ENCODE peak calls at places on chromosomes 7 and 10, in ten cellular contexts. K is GM12891, G is sigmoid colon, Q is spleen, V is suprapubic skin, T is stomach, U is transverse colon, E is GM23338, R is GM12878, N is upper lobe of left lung. C is an unnamed sample.

GRCh38 chr7:4776160-4776623 is 769 bp downstream of the AP5Z1 start:
- DNase-seq in K (no peak), G (no peak), Q (no peak), V (no peak), T (no peak), U (no peak), E (no peak), R (no peak), N (no peak), C (no peak)

GRCh38 chr10:28738200-28738599 is 60.9 kb downstream of the BAMBI start:
- DNase-seq in K (no peak), G (no peak), Q (no peak), V (no peak), T (no peak), U (no peak), E (peak), R (no peak), N (no peak), C (peak)

GRCh38 chr7:77386165-77386824 is 29.9 kb downstream of the GSAP start:
- DNase-seq in K (no peak), G (no peak), Q (no peak), V (no peak), T (no peak), U (no peak), E (no peak), R (no peak), N (no peak), C (no peak)

GRCh38 chr7:23062452-23062851 is 43.1 kb upstream of the KLHL7 start:
- DNase-seq in K (no peak), G (no peak), Q (no peak), V (no peak), T (no peak), U (no peak), E (no peak), R (no peak), N (no peak), C (peak)

GRCh38 chr10:4333474-4333894 is 492.5 kb upstream of the AKR1E2 start:
- DNase-seq in K (no peak), G (no peak), Q (no peak), V (no peak), T (no peak), U (no peak), E (no peak), R (no peak), N (no peak), C (no peak)

GRCh38 chr10:98460837-98461499 is 14.2 kb upstream of the HPS1 start:
- DNase-seq in K (no peak), G (peak), Q (no peak), V (no peak), T (peak), U (peak), E (no peak), R (no peak), N (peak), C (peak)

GRCh38 chr10:34107623-34108516 is 707.2 kb downstream of the PARD3 start:
- DNase-seq in K (no peak), G (no peak), Q (no peak), V (no peak), T (no peak), U (no peak), E (no peak), R (no peak), N (no peak), C (no peak)

GRCh38 chr10:94398762-94399161 is 3.6 kb upstream of the TBC1D12 start:
- DNase-seq in K (no peak), G (no peak), Q (no peak), V (no peak), T (no peak), U (no peak), E (no peak), R (no peak), N (no peak), C (no peak)

GRCh38 chr7:106542550-106543220 is 118.3 kb downstream of the CCDC71L start:
- DNase-seq in K (peak), G (peak), Q (no peak), V (no peak), T (peak), U (peak), E (peak), R (peak), N (peak), C (peak)

GRCh38 chr10:133329401-133330202 is 7.1 kb downstream of the CALY start:
- DNase-seq in K (peak), G (peak), Q (peak), V (peak), T (peak), U (peak), E (peak), R (no peak), N (peak), C (peak)

GRCh38 chr7:146830686-146831085 is 714.1 kb downstream of the CNTNAP2 start:
- DNase-seq in K (no peak), G (no peak), Q (no peak), V (no peak), T (no peak), U (no peak), E (no peak), R (no peak), N (no peak), C (no peak)

GRCh38 chr7:22016547-22016946 is 70.8 kb upstream of the CDCA7L start:
- DNase-seq in K (no peak), G (no peak), Q (no peak), V (no peak), T (no peak), U (no peak), E (no peak), R (no peak), N (no peak), C (no peak)

GRCh38 chr10:43803816-43804215 is 155.1 kb upstream of the ZNF32 start:
- DNase-seq in K (no peak), G (no peak), Q (no peak), V (no peak), T (no peak), U (no peak), E (peak), R (no peak), N (no peak), C (no peak)

GRCh38 chr10:132134541-132135397 is 52.0 kb upstream of the DPYSL4 start:
- DNase-seq in K (no peak), G (no peak), Q (peak), V (no peak), T (no peak), U (no peak), E (no peak), R (no peak), N (no peak), C (no peak)

GRCh38 chr10:110868981-110869380 is 2.7 kb upstream of the PDCD4 start:
- DNase-seq in K (no peak), G (no peak), Q (no peak), V (no peak), T (no peak), U (no peak), E (no peak), R (no peak), N (peak), C (no peak)

GRCh38 chr10:50422259-50422658 is 170.9 kb upstream of the ASAH2 start:
- DNase-seq in K (no peak), G (no peak), Q (no peak), V (no peak), T (no peak), U (no peak), E (no peak), R (no peak), N (no peak), C (no peak)

GRCh38 chr10:127228195-127228785 is 31.9 kb upstream of the INSYN2A start:
- DNase-seq in K (no peak), G (no peak), Q (no peak), V (no peak), T (no peak), U (no peak), E (no peak), R (no peak), N (no peak), C (no peak)

GRCh38 chr7:155455132-155455693 is 2.7 kb upstream of the EN2 start:
- DNase-seq in K (no peak), G (no peak), Q (peak), V (no peak), T (no peak), U (no peak), E (no peak), R (no peak), N (no peak), C (no peak)

GRCh38 chr7:14698239-14698638 is 204.3 kb downstream of the DGKB start:
- DNase-seq in K (no peak), G (no peak), Q (no peak), V (no peak), T (no peak), U (no peak), E (no peak), R (no peak), N (no peak), C (no peak)

GRCh38 chr10:88049204-88049603 is 185.8 kb downstream of the PTEN start:
- DNase-seq in K (no peak), G (no peak), Q (no peak), V (no peak), T (no peak), U (no peak), E (no peak), R (no peak), N (no peak), C (no peak)

GRCh38 chr10:115762029-115762428 is 511.0 kb downstream of the GFRA1 start:
- DNase-seq in K (no peak), G (no peak), Q (no peak), V (no peak), T (no peak), U (no peak), E (no peak), R (no peak), N (no peak), C (no peak)

GRCh38 chr10:58641095-58641531 is 128.4 kb downstream of the BICC1 start:
- DNase-seq in K (no peak), G (no peak), Q (no peak), V (no peak), T (no peak), U (no peak), E (peak), R (no peak), N (no peak), C (no peak)

GRCh38 chr10:34826221-34826620 is 11.1 kb upstream of the PARD3 start:
- DNase-seq in K (no peak), G (no peak), Q (no peak), V (no peak), T (no peak), U (no peak), E (peak), R (no peak), N (no peak), C (no peak)

GRCh38 chr7:80078159-80078731 is 56.4 kb upstream of the GNAI1 start:
- DNase-seq in K (no peak), G (no peak), Q (no peak), V (no peak), T (no peak), U (no peak), E (no peak), R (no peak), N (no peak), C (no peak)

GRCh38 chr7:127437772-127438330 is 45.3 kb upstream of the ZNF800 start:
- DNase-seq in K (no peak), G (no peak), Q (no peak), V (no peak), T (no peak), U (no peak), E (no peak), R (no peak), N (no peak), C (no peak)

GRCh38 chr7:12062062-12062461 is 149.0 kb upstream of the TMEM106B start:
- DNase-seq in K (no peak), G (no peak), Q (no peak), V (no peak), T (no peak), U (no peak), E (peak), R (no peak), N (no peak), C (no peak)

GRCh38 chr7:50962962-50963374 is 180.3 kb upstream of the GRB10 start:
- DNase-seq in K (no peak), G (peak), Q (no peak), V (no peak), T (peak), U (peak), E (no peak), R (no peak), N (peak), C (peak)

GRCh38 chr10:127881262-127881661 is 11.5 kb downstream of the CLRN3 start:
- DNase-seq in K (no peak), G (no peak), Q (no peak), V (no peak), T (peak), U (peak), E (no peak), R (no peak), N (no peak), C (no peak)

GRCh38 chr10:70885931-70886903 is 2.1 kb downstream of the PCBD1 start:
- DNase-seq in K (no peak), G (no peak), Q (no peak), V (no peak), T (no peak), U (no peak), E (no peak), R (no peak), N (peak), C (no peak)

GRCh38 chr10:120392245-120392644 is 64.8 kb upstream of the PLPP4 start:
- DNase-seq in K (no peak), G (no peak), Q (no peak), V (no peak), T (no peak), U (peak), E (no peak), R (no peak), N (no peak), C (no peak)

GRCh38 chr10:11658801-11659368 is 47.4 kb upstream of the USP6NL start:
- DNase-seq in K (no peak), G (no peak), Q (no peak), V (no peak), T (no peak), U (no peak), E (no peak), R (no peak), N (no peak), C (no peak)

GRCh38 chr7:604038-604883 is 84.6 kb upstream of the PDGFA start:
- DNase-seq in K (peak), G (peak), Q (peak), V (peak), T (peak), U (peak), E (no peak), R (peak), N (peak), C (peak)

GRCh38 chr10:46014683-46015405 is 15.6 kb downstream of the NCOA4 start:
- DNase-seq in K (no peak), G (no peak), Q (no peak), V (no peak), T (no peak), U (no peak), E (no peak), R (no peak), N (no peak), C (no peak)

GRCh38 chr10:76073524-76073923 is 642.1 kb downstream of the LRMDA start:
- DNase-seq in K (no peak), G (no peak), Q (no peak), V (no peak), T (no peak), U (no peak), E (no peak), R (no peak), N (no peak), C (no peak)

GRCh38 chr10:76071638-76072317 is 640.4 kb downstream of the LRMDA start:
- DNase-seq in K (no peak), G (no peak), Q (no peak), V (no peak), T (no peak), U (no peak), E (no peak), R (no peak), N (no peak), C (no peak)

GRCh38 chr10:76074659-76075058 is 643.2 kb downstream of the LRMDA start:
- DNase-seq in K (no peak), G (no peak), Q (no peak), V (no peak), T (no peak), U (no peak), E (no peak), R (no peak), N (no peak), C (no peak)

GRCh38 chr10:76070861-76071260 is 639.4 kb downstream of the LRMDA start:
- DNase-seq in K (no peak), G (no peak), Q (no peak), V (no peak), T (no peak), U (no peak), E (no peak), R (no peak), N (no peak), C (no peak)

GRCh38 chr10:76072384-76072783 is 641.0 kb downstream of the LRMDA start:
- DNase-seq in K (no peak), G (no peak), Q (no peak), V (no peak), T (no peak), U (no peak), E (no peak), R (no peak), N (no peak), C (no peak)
- TF ChIP-seq POLR2AphosphoS5 in K (no peak), G (no peak), Q (no peak), V (no peak), T (no peak), U (no peak), E (no peak), R (no peak), N (no peak), C (no peak)

GRCh38 chr10:119061926-119062325 is 18.7 kb downstream of the EIF3A start:
- DNase-seq in K (no peak), G (no peak), Q (no peak), V (no peak), T (no peak), U (no peak), E (no peak), R (no peak), N (no peak), C (no peak)
- TF ChIP-seq POLR2AphosphoS5 in K (no peak), G (no peak), Q (no peak), V (no peak), T (no peak), U (no peak), E (no peak), R (no peak), N (no peak), C (no peak)

GRCh38 chr7:130141858-130142653 is 63.1 kb downstream of the TMEM209 start:
- DNase-seq in K (no peak), G (no peak), Q (no peak), V (no peak), T (no peak), U (no peak), E (no peak), R (no peak), N (no peak), C (peak)

GRCh38 chr7:130142654-130143333 is 62.4 kb downstream of the TMEM209 start:
- DNase-seq in K (no peak), G (no peak), Q (peak), V (no peak), T (no peak), U (no peak), E (no peak), R (no peak), N (no peak), C (no peak)

GRCh38 chr7:130143986-130144618 is 61.1 kb downstream of the TMEM209 start:
- DNase-seq in K (no peak), G (no peak), Q (peak), V (no peak), T (no peak), U (peak), E (no peak), R (no peak), N (no peak), C (no peak)

GRCh38 chr7:130144632-130145171 is 60.5 kb downstream of the TMEM209 start:
- DNase-seq in K (no peak), G (no peak), Q (peak), V (no peak), T (no peak), U (no peak), E (no peak), R (no peak), N (peak), C (no peak)

DNA sequence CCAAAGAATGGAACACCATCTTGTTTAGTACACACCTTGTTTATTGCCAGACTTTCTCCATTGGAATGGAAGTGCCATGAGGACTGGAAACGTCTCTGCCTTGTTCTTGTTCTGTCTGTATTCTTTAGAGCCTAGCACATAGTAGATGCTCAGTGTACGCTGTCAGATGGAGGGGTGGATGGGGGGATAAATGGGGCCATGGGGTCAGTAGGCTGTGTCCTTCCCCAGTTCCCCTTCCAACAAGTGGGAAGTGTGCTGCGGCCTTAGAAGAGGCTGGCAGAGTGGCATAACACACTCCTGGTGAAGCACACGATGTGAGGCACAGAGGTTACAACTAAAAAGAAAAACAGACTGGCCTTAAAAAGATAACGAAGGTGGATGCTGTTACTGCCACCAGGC is 61.9 kb downstream of the TMEM209 start:
- DNase-seq in K (no peak), G (no peak), Q (no peak), V (no peak), T (no peak), U (no peak), E (no peak), R (no peak), N (no peak), C (no peak)
- TF ChIP-seq POLR2AphosphoS5 in K (no peak), G (no peak), Q (no peak), V (no peak), T (no peak), U (no peak), E (no peak), R (no peak), N (no peak), C (no peak)

DNA sequence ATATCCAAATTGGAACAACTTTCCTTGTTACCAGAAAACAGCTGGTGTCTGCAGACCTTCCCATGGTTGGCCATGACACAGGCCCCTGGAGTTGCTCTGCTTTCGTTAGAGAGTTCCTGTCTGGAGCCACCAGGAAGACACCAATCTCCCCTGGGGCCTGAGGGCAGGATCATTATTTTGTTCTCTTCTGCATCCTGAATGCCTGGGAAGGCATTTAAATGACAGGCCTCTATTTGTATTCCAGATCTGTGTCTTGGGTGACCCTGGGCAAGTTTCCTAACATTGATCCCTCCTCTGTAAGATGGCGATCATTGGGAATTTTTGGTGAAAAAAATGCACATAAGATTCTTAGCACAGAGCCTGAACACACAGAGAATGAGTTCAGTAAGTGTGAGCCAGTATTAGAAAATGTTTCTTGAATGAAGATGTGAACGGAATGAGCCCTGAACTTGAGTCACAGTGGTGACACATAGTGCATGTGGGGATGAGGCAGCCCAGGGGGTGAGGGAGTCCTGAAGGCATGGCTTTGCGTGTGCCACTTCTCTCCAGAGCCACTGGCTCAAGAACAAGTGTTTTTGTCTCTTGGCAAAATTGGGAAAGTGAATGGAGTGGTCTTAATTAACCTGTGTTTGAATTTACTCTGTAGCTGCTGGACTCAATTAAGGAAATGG is 28.4 kb downstream of the BMPER start:
- DNase-seq in K (no peak), G (no peak), Q (no peak), V (no peak), T (no peak), U (no peak), E (no peak), R (no peak), N (no peak), C (no peak)
- TF ChIP-seq POLR2AphosphoS5 in K (no peak), G (no peak), Q (no peak), V (no peak), T (no peak), U (no peak), E (no peak), R (no peak), N (no peak), C (no peak)

DNA sequence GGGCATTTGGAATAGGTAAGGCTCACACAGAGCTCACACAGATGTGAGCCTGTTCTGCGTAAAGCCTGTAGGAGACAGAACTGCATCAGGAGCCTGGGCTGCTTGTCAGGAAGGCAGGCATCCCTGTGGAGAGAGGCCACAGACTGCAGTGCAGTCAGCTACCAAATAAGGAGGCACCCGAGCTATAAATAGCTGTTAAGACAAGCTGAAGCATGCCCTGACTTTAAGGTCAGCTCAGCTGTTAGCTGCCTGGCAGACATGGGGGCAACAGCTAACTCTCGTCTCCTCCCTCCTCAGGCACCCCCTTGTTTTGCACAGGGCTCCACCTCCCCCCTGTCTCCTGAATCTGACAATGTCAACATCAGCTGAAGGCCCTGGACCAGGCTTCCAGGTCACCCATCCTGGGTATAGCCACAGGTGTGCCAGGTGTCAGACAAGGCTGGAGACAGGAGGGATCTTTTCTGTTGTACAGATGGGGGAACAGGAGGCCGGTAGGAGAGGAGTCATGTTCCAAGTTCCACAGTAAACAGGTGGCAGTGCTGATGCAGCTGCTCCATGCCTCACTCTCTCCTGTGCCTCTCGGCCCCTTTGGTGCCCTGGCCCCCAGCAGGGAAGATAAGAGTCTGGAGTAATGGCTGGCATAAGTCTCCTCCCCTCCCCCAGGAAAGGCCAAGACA is 27.6 kb upstream of the MKRN1 start:
- DNase-seq in K (no peak), G (peak), Q (no peak), V (no peak), T (no peak), U (peak), E (peak), R (no peak), N (peak), C (peak)
- TF ChIP-seq POLR2AphosphoS5 in K (no peak), G (peak), Q (no peak), V (no peak), T (no peak), U (peak), E (no peak), R (no peak), N (no peak), C (no peak)

C was measured in K562.